ENCODE peak calls at places on chromosome 7, in five cellular contexts. R, K, W, C and N are unnamed samples.

GRCh38 chr7:70632400-70632799 is 499.5 kb upstream of the GALNT17 start:
- DNase-seq in K (no peak), C (no peak), R (no peak), W (no peak), N (no peak)

GRCh38 chr7:377069-378040 is 87.4 kb downstream of the FOXL3 start:
- DNase-seq in W (no peak), K (no peak), C (no peak), R (peak), N (no peak)

GRCh38 chr7:140022582-140023211 is 40.1 kb downstream of the PARP12 start:
- DNase-seq in C (no peak), R (no peak), W (no peak), K (peak), N (no peak)

GRCh38 chr7:118870187-118870586 is 645.7 kb downstream of the ANKRD7 start:
- DNase-seq in K (peak), R (no peak), C (peak), W (peak), N (no peak)

GRCh38 chr7:122893486-122893885 is 7.2 kb upstream of the CADPS2 start:
- DNase-seq in W (no peak), C (no peak), R (no peak), K (no peak), N (no peak)

GRCh38 chr7:27118580-27118979 is 12.0 kb downstream of the HOXA4 start:
- DNase-seq in W (no peak), R (no peak), K (no peak), C (no peak), N (no peak)

GRCh38 chr7:25260862-25261454 is 32.7 kb upstream of the NPVF start:
- DNase-seq in W (no peak), K (peak), C (peak), R (no peak), N (no peak)

GRCh38 chr7:112550468-112551060 is 69.8 kb downstream of the LSMEM1 start:
- DNase-seq in R (no peak), K (peak), C (peak), W (peak), N (no peak)

GRCh38 chr7:80124870-80125269 is 9.8 kb upstream of the GNAI1 start:
- DNase-seq in C (no peak), R (no peak), W (no peak), K (no peak), N (no peak)

GRCh38 chr7:150931199-150931869 is 46.8 kb downstream of the KCNH2 start:
- DNase-seq in C (no peak), W (no peak), K (no peak), R (peak), N (no peak)

GRCh38 chr7:45917658-45918057 is 3.4 kb downstream of the IGFBP3 start:
- DNase-seq in C (peak), W (peak), K (peak), R (peak), N (no peak)

GRCh38 chr7:65307651-65308299 is 65.9 kb upstream of the ZNF92 start:
- DNase-seq in W (peak), R (no peak), K (peak), C (peak), N (peak)

GRCh38 chr7:102122026-102122425 is 164.6 kb upstream of the SH2B2 start:
- DNase-seq in K (peak), R (no peak), C (no peak), W (peak), N (no peak)

GRCh38 chr7:32937344-32938174 is 19.7 kb upstream of the FKBP9 start:
- DNase-seq in C (no peak), R (peak), W (peak), K (peak), N (no peak)

GRCh38 chr7:158650821-158651225 is 53.8 kb downstream of the NCAPG2 start:
- DNase-seq in C (no peak), W (no peak), R (no peak), K (peak), N (no peak)

GRCh38 chr7:91265693-91266066 is 1.4 kb downstream of the FZD1 start:
- DNase-seq in R (no peak), W (peak), C (peak), K (peak), N (no peak)

GRCh38 chr7:129914536-129915272 is 38.1 kb downstream of the UBE2H start:
- DNase-seq in W (no peak), R (no peak), K (no peak), C (peak), N (no peak)

GRCh38 chr7:153389261-153389660 is 629.7 kb downstream of the ACTR3B start:
- DNase-seq in C (peak), W (no peak), K (no peak), R (no peak), N (no peak)

GRCh38 chr7:142771353-142771723 is 568 bp downstream of the PRSS2 start:
- DNase-seq in C (peak), K (no peak), R (no peak), W (no peak), N (no peak)

GRCh38 chr7:117871401-117871777 is 1.9 kb downstream of the CTTNBP2 start:
- DNase-seq in C (no peak), W (no peak), K (no peak), R (no peak), N (no peak)

GRCh38 chr7:18762189-18762588 is 266.6 kb downstream of the HDAC9 start:
- DNase-seq in W (no peak), R (no peak), K (peak), C (no peak), N (no peak)

GRCh38 chr7:129969881-129970446 is 17.2 kb upstream of the UBE2H start:
- DNase-seq in W (peak), C (peak), R (no peak), K (peak), N (peak)

GRCh38 chr7:112882022-112882421 is 91.8 kb upstream of the TMEM168 start:
- DNase-seq in W (no peak), K (no peak), R (no peak), C (no peak), N (no peak)

GRCh38 chr7:80552304-80552703 is 40.4 kb upstream of the GNAT3 start:
- DNase-seq in W (no peak), K (peak), R (no peak), C (peak), N (no peak)

GRCh38 chr7:96026006-96026405 is 253.7 kb downstream of the DYNC1I1 start:
- DNase-seq in C (no peak), K (no peak), R (no peak), W (no peak), N (no peak)

GRCh38 chr7:6271694-6272371 is 591 bp downstream of the CYTH3 start:
- DNase-seq in K (no peak), W (no peak), C (no peak), R (peak), N (no peak)

GRCh38 chr7:141688038-141688437 is 13.9 kb downstream of the DENND11 start:
- DNase-seq in K (no peak), W (no peak), C (no peak), R (no peak), N (no peak)

GRCh38 chr7:101538596-101539459 is 90.3 kb downstream of the MYL10 start:
- DNase-seq in W (peak), R (peak), C (peak), K (peak), N (no peak)

GRCh38 chr7:86708334-86708733 is 64.6 kb downstream of the GRM3 start:
- DNase-seq in W (no peak), R (no peak), K (no peak), C (no peak), N (no peak)

GRCh38 chr7:106294334-106294733 is 9.6 kb upstream of the NAMPT start:
- DNase-seq in C (no peak), W (no peak), K (no peak), R (no peak), N (no peak)

GRCh38 chr7:111730476-111731300 is 168.4 kb upstream of the IMMP2L start:
- DNase-seq in C (peak), K (peak), R (no peak), W (peak), N (no peak)

GRCh38 chr7:114710495-114710894 is 211.4 kb upstream of the MDFIC start:
- DNase-seq in C (peak), R (no peak), K (no peak), W (no peak), N (no peak)

DNA sequence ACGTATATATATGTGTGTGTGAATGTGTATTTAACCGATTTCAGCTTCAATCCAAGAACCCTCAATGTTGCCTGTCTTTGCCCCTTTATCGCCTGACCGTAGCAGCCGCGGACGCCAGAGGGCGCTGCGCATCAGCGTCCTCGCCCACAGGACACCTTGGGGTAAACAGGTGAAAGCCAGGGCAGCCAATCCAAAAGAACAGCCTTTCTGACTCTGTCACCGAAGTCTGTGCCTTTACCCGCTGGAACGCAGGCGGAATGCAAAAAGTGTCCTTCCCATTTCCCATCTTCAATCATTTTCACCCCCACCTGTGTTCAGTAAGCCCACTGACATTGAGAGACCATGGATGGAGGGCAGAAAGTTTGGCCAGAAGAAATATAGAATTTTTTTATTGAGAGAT is 3.6 kb downstream of the NXPH1 start:
- DNase-seq in R (no peak), C (peak), K (peak), W (peak), N (no peak)
- TF ChIP-seq CTCF in R (peak), C (peak), K (peak), W (peak), N (peak)

GRCh38 chr7:134693256-134693655 is 46.6 kb downstream of the BPGM start:
- DNase-seq in C (peak), W (peak), R (peak), K (peak), N (no peak)

GRCh38 chr7:134690614-134691504 is 44.2 kb downstream of the BPGM start:
- DNase-seq in W (no peak), R (no peak), K (peak), C (no peak), N (no peak)

GRCh38 chr7:134686782-134687181 is 40.1 kb downstream of the BPGM start:
- DNase-seq in K (peak), C (no peak), W (peak), R (no peak), N (no peak)

GRCh38 chr7:134691820-134692705 is 45.4 kb downstream of the BPGM start:
- DNase-seq in R (no peak), C (no peak), K (peak), W (no peak), N (no peak)

GRCh38 chr7:134690016-134690415 is 43.4 kb downstream of the BPGM start:
- DNase-seq in R (no peak), W (peak), K (peak), C (no peak), N (no peak)
- TF ChIP-seq CTCF in R (peak), W (peak), K (peak), C (peak), N (peak)

GRCh38 chr7:72064916-72065315 is 347.2 kb downstream of the CALN1 start:
- DNase-seq in K (no peak), R (no peak), W (no peak), C (no peak), N (no peak)

GRCh38 chr7:72063325-72063724 is 348.8 kb downstream of the CALN1 start:
- DNase-seq in K (no peak), C (no peak), W (no peak), R (no peak), N (no peak)

GRCh38 chr7:72072901-72073300 is 339.2 kb downstream of the CALN1 start:
- DNase-seq in K (no peak), C (no peak), R (no peak), W (no peak), N (no peak)

GRCh38 chr7:72069263-72069662 is 342.9 kb downstream of the CALN1 start:
- DNase-seq in C (no peak), W (no peak), K (no peak), R (no peak), N (no peak)
- TF ChIP-seq CTCF in C (no peak), W (no peak), K (no peak), R (no peak), N (no peak)

GRCh38 chr7:48894574-48894973 is 29.8 kb upstream of the CDC14C start:
- DNase-seq in R (no peak), K (no peak), W (no peak), C (no peak), N (no peak)
- TF ChIP-seq CTCF in R (no peak), K (no peak), W (no peak), C (no peak), N (no peak)

DNA sequence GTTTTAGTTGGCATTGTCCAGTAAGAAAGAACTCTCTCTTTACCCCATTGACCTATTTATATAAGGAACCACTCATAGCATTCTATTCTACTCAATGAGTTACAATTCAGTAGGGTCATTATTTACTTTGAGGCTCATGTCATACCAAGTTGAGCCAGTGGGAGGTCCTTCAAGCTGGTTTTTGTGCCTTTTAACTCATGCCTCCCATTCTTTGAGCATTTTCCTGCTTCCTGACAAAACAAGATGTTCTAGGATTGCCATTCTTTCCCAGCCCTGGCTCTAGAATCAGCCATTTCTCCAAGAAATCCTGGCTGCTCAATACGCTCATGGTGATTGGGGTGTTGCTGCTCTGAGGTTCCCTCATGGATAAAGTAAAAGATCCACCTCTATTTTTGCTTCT is 250.1 kb downstream of the ABCA13 start:
- DNase-seq in R (no peak), W (no peak), K (peak), C (no peak), N (no peak)
- TF ChIP-seq CTCF in R (no peak), W (no peak), K (peak), C (peak), N (no peak)